ENCODE peak calls at places on chromosomes 5 and 9, in seven cellular contexts. One of them, this sample, is unnamed. For H3K4me1, the result is how much of the 10 kb centered on the place peaks cover.

GRCh38 chr5:111584651-111585050 is 72.3 kb upstream of the STARD4 start:
- DNase-seq in endothelial cell of umbilical vein: peak
- DNase-seq in ovary: no peak
- DNase-seq in HCT116: no peak
- DNase-seq in heart left ventricle: no peak
- DNase-seq in transverse colon: no peak
- DNase-seq in IMR-90: peak
- DNase-seq in this sample: no peak

GRCh38 chr9:126836216-126836615 is 24.2 kb upstream of the ZBTB34 start:
- DNase-seq in endothelial cell of umbilical vein: no peak
- DNase-seq in ovary: no peak
- DNase-seq in HCT116: no peak
- DNase-seq in heart left ventricle: no peak
- DNase-seq in transverse colon: no peak
- DNase-seq in IMR-90: no peak
- DNase-seq in this sample: no peak

GRCh38 chr9:94675008-94675841 is 35.9 kb upstream of the FBP1 start:
- DNase-seq in endothelial cell of umbilical vein: peak
- DNase-seq in ovary: no peak
- DNase-seq in HCT116: no peak
- DNase-seq in heart left ventricle: no peak
- DNase-seq in transverse colon: no peak
- DNase-seq in IMR-90: peak
- DNase-seq in this sample: no peak

GRCh38 chr9:89428222-89428761 is 69.6 kb downstream of the SEMA4D start:
- DNase-seq in endothelial cell of umbilical vein: no peak
- DNase-seq in ovary: no peak
- DNase-seq in HCT116: no peak
- DNase-seq in heart left ventricle: no peak
- DNase-seq in transverse colon: no peak
- DNase-seq in IMR-90: no peak
- DNase-seq in this sample: no peak

GRCh38 chr9:98607787-98608186 is 100.9 kb downstream of the GABBR2 start:
- DNase-seq in endothelial cell of umbilical vein: peak
- DNase-seq in ovary: no peak
- DNase-seq in HCT116: no peak
- DNase-seq in heart left ventricle: no peak
- DNase-seq in transverse colon: no peak
- DNase-seq in IMR-90: peak
- DNase-seq in this sample: no peak

GRCh38 chr9:133738039-133738805 is at the start of gene SARDH:
- DNase-seq in endothelial cell of umbilical vein: peak
- DNase-seq in ovary: peak
- DNase-seq in HCT116: no peak
- DNase-seq in heart left ventricle: peak
- DNase-seq in transverse colon: peak
- DNase-seq in IMR-90: peak
- DNase-seq in this sample: peak

GRCh38 chr5:68137451-68138190 is 77.9 kb upstream of the PIK3R1 start:
- DNase-seq in endothelial cell of umbilical vein: no peak
- DNase-seq in ovary: no peak
- DNase-seq in HCT116: no peak
- DNase-seq in heart left ventricle: no peak
- DNase-seq in transverse colon: no peak
- DNase-seq in IMR-90: peak
- DNase-seq in this sample: no peak

GRCh38 chr5:156094001-156094400 is 233.0 kb upstream of the SGCD start:
- DNase-seq in endothelial cell of umbilical vein: no peak
- DNase-seq in ovary: no peak
- DNase-seq in HCT116: no peak
- DNase-seq in heart left ventricle: peak
- DNase-seq in transverse colon: no peak
- DNase-seq in IMR-90: peak
- DNase-seq in this sample: no peak

DNA sequence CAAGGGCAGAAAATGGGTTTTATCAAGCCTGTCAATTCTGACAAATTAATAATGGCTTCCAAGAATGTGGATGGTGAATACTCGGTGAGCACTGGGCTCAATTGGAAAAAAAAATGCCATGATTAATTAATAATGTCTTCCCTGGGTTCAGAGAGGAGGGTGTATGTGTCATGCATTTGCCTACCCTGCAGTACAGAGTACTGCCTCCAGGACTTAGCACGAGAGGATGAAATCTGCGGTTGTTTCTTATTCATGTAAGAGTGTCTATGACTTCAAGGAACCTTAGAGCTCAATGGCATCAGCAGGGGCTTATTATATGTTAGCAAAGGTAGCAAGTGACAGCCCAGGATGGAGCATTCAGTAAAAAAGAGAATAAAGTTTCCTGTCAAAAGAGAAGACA is 132.6 kb downstream of the GRIA1 start:
- DNase-seq in endothelial cell of umbilical vein: no peak
- DNase-seq in ovary: no peak
- DNase-seq in HCT116: no peak
- DNase-seq in heart left ventricle: no peak
- DNase-seq in transverse colon: no peak
- DNase-seq in IMR-90: no peak
- DNase-seq in this sample: no peak
- H3K4me1 ChIP-seq in endothelial cell of umbilical vein: under half
- H3K4me1 ChIP-seq in ovary: under half
- H3K4me1 ChIP-seq in HCT116: under half
- H3K4me1 ChIP-seq in heart left ventricle: under half
- H3K4me1 ChIP-seq in transverse colon: under half
- H3K4me1 ChIP-seq in IMR-90: under half
- H3K4me1 ChIP-seq in this sample: under half

GRCh38 chr5:127683006-127683405 is 20.2 kb upstream of the CCDC192 start:
- DNase-seq in endothelial cell of umbilical vein: peak
- DNase-seq in ovary: no peak
- DNase-seq in HCT116: no peak
- DNase-seq in heart left ventricle: no peak
- DNase-seq in transverse colon: no peak
- DNase-seq in IMR-90: no peak
- DNase-seq in this sample: no peak
- TF ChIP-seq POLR2A in endothelial cell of umbilical vein: no peak
- TF ChIP-seq POLR2A in ovary: no peak
- TF ChIP-seq POLR2A in HCT116: no peak
- TF ChIP-seq POLR2A in heart left ventricle: no peak
- TF ChIP-seq POLR2A in transverse colon: no peak
- TF ChIP-seq POLR2A in IMR-90: no peak
- TF ChIP-seq POLR2A in this sample: no peak

DNA sequence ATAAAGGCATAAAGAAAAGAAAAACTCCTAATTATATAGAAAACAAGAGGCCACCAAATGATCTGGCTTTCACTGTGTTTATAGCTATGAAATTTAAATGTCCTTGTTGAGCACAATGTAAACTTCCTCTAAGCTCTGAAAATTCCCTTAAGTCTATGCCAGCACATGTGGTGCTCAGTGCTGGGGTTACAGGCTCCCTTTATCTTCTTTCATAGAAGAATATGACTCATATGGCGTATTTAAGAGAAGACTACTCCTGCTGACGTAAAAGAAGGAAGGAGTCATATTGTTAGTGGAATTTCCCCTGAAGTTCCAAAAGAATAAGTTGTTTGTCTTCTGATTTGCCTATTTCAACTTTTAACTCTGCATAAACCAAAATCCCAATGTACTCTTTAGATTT is 30.4 kb downstream of the RNF145 start:
- DNase-seq in endothelial cell of umbilical vein: peak
- DNase-seq in ovary: no peak
- DNase-seq in HCT116: peak
- DNase-seq in heart left ventricle: no peak
- DNase-seq in transverse colon: peak
- DNase-seq in IMR-90: peak
- DNase-seq in this sample: no peak
- H3K4me1 ChIP-seq in endothelial cell of umbilical vein: under half
- H3K4me1 ChIP-seq in ovary: under half
- H3K4me1 ChIP-seq in HCT116: under half
- H3K4me1 ChIP-seq in heart left ventricle: half or more
- H3K4me1 ChIP-seq in transverse colon: under half
- H3K4me1 ChIP-seq in IMR-90: under half
- H3K4me1 ChIP-seq in this sample: under half

GRCh38 chr5:178338750-178339144 is 106.1 kb upstream of the PHYKPL start:
- DNase-seq in endothelial cell of umbilical vein: no peak
- DNase-seq in ovary: no peak
- DNase-seq in HCT116: no peak
- DNase-seq in heart left ventricle: no peak
- DNase-seq in transverse colon: no peak
- DNase-seq in IMR-90: no peak
- DNase-seq in this sample: no peak

GRCh38 chr5:178338126-178338749 is 105.6 kb upstream of the PHYKPL start:
- DNase-seq in endothelial cell of umbilical vein: no peak
- DNase-seq in ovary: no peak
- DNase-seq in HCT116: no peak
- DNase-seq in heart left ventricle: no peak
- DNase-seq in transverse colon: no peak
- DNase-seq in IMR-90: no peak
- DNase-seq in this sample: no peak

GRCh38 chr5:178335287-178336030 is 102.9 kb upstream of the PHYKPL start:
- DNase-seq in endothelial cell of umbilical vein: no peak
- DNase-seq in ovary: no peak
- DNase-seq in HCT116: no peak
- DNase-seq in heart left ventricle: no peak
- DNase-seq in transverse colon: no peak
- DNase-seq in IMR-90: no peak
- DNase-seq in this sample: no peak

GRCh38 chr5:178339272-178339671 is 106.7 kb upstream of the PHYKPL start:
- DNase-seq in endothelial cell of umbilical vein: no peak
- DNase-seq in ovary: no peak
- DNase-seq in HCT116: no peak
- DNase-seq in heart left ventricle: no peak
- DNase-seq in transverse colon: no peak
- DNase-seq in IMR-90: no peak
- DNase-seq in this sample: no peak

GRCh38 chr5:178336889-178337785 is 104.5 kb upstream of the PHYKPL start:
- DNase-seq in endothelial cell of umbilical vein: no peak
- DNase-seq in ovary: no peak
- DNase-seq in HCT116: no peak
- DNase-seq in heart left ventricle: no peak
- DNase-seq in transverse colon: no peak
- DNase-seq in IMR-90: no peak
- DNase-seq in this sample: no peak
- TF ChIP-seq POLR2A in endothelial cell of umbilical vein: no peak
- TF ChIP-seq POLR2A in ovary: no peak
- TF ChIP-seq POLR2A in HCT116: no peak
- TF ChIP-seq POLR2A in heart left ventricle: no peak
- TF ChIP-seq POLR2A in transverse colon: no peak
- TF ChIP-seq POLR2A in IMR-90: no peak
- TF ChIP-seq POLR2A in this sample: no peak

DNA sequence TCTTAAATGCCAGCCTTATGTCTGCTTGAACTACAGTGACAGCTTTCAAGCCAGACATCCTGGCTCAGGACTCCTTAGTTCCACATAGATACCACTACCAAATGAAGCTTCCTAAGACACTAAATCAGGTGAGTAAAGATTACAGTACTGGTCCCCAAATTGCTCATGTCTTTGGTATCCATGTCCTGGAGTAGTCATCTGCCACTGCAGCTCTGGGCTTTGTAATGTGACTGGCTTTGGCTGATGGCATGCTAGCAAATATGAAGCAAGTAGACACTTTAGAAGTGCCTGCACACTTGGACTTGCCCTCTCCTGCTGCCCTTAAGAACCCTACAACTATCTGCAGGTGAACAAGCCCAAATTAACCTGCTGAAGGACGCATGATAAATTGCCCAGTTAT is 334.9 kb downstream of the BNC2 start:
- DNase-seq in endothelial cell of umbilical vein: no peak
- DNase-seq in ovary: no peak
- DNase-seq in HCT116: no peak
- DNase-seq in heart left ventricle: no peak
- DNase-seq in transverse colon: no peak
- DNase-seq in IMR-90: no peak
- DNase-seq in this sample: no peak
- H3K4me1 ChIP-seq in endothelial cell of umbilical vein: under half
- H3K4me1 ChIP-seq in ovary: under half
- H3K4me1 ChIP-seq in HCT116: under half
- H3K4me1 ChIP-seq in heart left ventricle: under half
- H3K4me1 ChIP-seq in transverse colon: under half
- H3K4me1 ChIP-seq in IMR-90: under half
- H3K4me1 ChIP-seq in this sample: under half

DNA sequence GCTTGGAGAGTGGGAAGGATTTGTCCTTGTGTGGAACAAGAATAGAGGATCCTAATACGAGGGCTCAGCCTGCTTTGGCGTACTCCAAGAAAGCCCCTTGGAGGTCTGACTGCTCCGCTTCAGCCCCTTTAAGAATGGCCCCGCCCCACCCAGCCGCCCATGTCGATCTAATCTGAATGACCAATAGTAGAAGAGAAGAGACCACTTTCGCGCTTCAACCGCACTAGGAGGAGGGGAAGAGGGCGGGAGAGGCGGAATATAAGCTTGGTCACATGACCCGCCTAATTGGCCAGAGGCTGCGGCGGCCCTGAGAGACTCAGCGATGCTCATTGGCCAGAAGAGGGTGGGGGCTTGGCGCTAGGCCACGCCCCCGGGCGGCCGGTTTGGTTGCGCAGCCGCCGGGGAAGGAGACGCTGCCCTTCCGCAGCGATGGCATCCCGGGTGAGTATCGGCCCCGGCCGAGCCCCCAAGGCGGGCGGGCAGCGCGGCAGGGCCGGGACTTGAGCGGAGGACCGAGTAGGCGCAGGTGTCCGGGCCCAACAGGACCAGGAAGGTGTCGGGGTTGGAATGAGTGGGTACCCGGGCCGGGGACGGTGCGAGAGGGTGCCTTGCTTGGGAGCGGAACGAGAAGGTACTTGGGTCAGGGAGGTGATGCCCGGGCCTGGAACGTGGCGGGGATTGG is at the start of gene MIGA2:
- DNase-seq in endothelial cell of umbilical vein: peak
- DNase-seq in ovary: peak
- DNase-seq in HCT116: peak
- DNase-seq in heart left ventricle: peak
- DNase-seq in transverse colon: peak
- DNase-seq in IMR-90: peak
- DNase-seq in this sample: peak
- TF ChIP-seq POLR2A in endothelial cell of umbilical vein: peak
- TF ChIP-seq POLR2A in ovary: peak
- TF ChIP-seq POLR2A in HCT116: peak
- TF ChIP-seq POLR2A in heart left ventricle: peak
- TF ChIP-seq POLR2A in transverse colon: peak
- TF ChIP-seq POLR2A in IMR-90: peak
- TF ChIP-seq POLR2A in this sample: peak